ENCODE peak calls at places on chromosomes 3 and 15, in five cellular contexts. J is PC-3, I is MM.1S, N is keratinocyte, U is mammary epithelial cell. Y is an unnamed sample.

GRCh38 chr3:63351159-63352007 is 73.3 kb downstream of the SYNPR start:
- DNase-seq in J (peak; percentile 77), I (peak; percentile 66), N (peak; percentile 45), U (peak; percentile 46), Y (peak; percentile 87)

GRCh38 chr3:180382781-180383180 is 219.2 kb upstream of the TTC14 start:
- DNase-seq in J (no peak), I (no peak), N (no peak), U (no peak), Y (no peak)

GRCh38 chr15:61146643-61147230 is 82.4 kb downstream of the RORA start:
- DNase-seq in J (no peak), I (no peak), N (no peak), U (no peak), Y (no peak)

GRCh38 chr3:111691293-111691909 is 96.3 kb upstream of the ZBED2 start:
- DNase-seq in J (peak; percentile 73), I (peak; percentile 46), N (no peak), U (peak; percentile 40), Y (peak; percentile 79)

GRCh38 chr3:101381809-101382208 is 61.4 kb upstream of the IMPG2 start:
- DNase-seq in J (peak; percentile 76), I (peak; percentile 53), N (no peak), U (peak; percentile 21), Y (peak; percentile 67)

GRCh38 chr3:175741951-175742350 is 882.8 kb downstream of the NAALADL2 start:
- DNase-seq in J (peak; percentile 58), I (no peak), N (no peak), U (peak; percentile 24), Y (no peak)

GRCh38 chr15:85125056-85125661 is 143.5 kb downstream of the PDE8A start:
- DNase-seq in J (peak; percentile 79), I (no peak), N (peak; percentile 19), U (peak; percentile 41), Y (peak; percentile 58)

GRCh38 chr3:89260721-89261120 is 153.3 kb downstream of the EPHA3 start:
- DNase-seq in J (no peak), I (no peak), N (no peak), U (no peak), Y (no peak)

GRCh38 chr15:39776068-39776467 is 6.6 kb downstream of the FSIP1 start:
- DNase-seq in J (no peak), I (no peak), N (no peak), U (no peak), Y (no peak)

GRCh38 chr3:102741105-102741504 is 306.3 kb downstream of the ZPLD1 start:
- DNase-seq in J (peak; percentile 46), I (no peak), N (no peak), U (peak; percentile 0), Y (no peak)

GRCh38 chr15:43189296-43189695 is 4.1 kb downstream of the CCNDBP1 start:
- DNase-seq in J (no peak), I (no peak), N (no peak), U (no peak), Y (no peak)

GRCh38 chr15:98103570-98103969 is 143.1 kb downstream of the ARRDC4 start:
- DNase-seq in J (no peak), I (no peak), N (no peak), U (no peak), Y (no peak)

GRCh38 chr15:97875513-97876285 is 84.8 kb upstream of the ARRDC4 start:
- DNase-seq in J (no peak), I (no peak), N (no peak), U (no peak), Y (no peak)

GRCh38 chr15:33679065-33679464 is 289.2 kb upstream of the CHRM5 start:
- DNase-seq in J (no peak), I (no peak), N (no peak), U (no peak), Y (no peak)

GRCh38 chr15:29331071-29331470 is 61.4 kb upstream of the NSMCE3 start:
- DNase-seq in J (no peak), I (no peak), N (no peak), U (no peak), Y (no peak)

GRCh38 chr3:27079427-27080105 is 289.6 kb downstream of the NEK10 start:
- DNase-seq in J (no peak), I (no peak), N (no peak), U (no peak), Y (peak; percentile 19)

GRCh38 chr15:77974098-77974414 is 103.5 kb downstream of the TBC1D2B start:
- DNase-seq in J (no peak), I (no peak), N (no peak), U (no peak), Y (no peak)

GRCh38 chr3:13165576-13165975 is 92.3 kb upstream of the IQSEC1 start:
- DNase-seq in J (no peak), I (no peak), N (no peak), U (no peak), Y (no peak)

GRCh38 chr3:58900372-58900771 is 149.5 kb downstream of the CFAP20DC start:
- DNase-seq in J (no peak), I (no peak), N (no peak), U (no peak), Y (no peak)

GRCh38 chr15:41559489-41560177 is 621 bp downstream of the TYRO3 start:
- DNase-seq in J (peak; percentile 11), I (no peak), N (no peak), U (no peak), Y (peak; percentile 29)

GRCh38 chr15:90959894-90960293 is 5.2 kb downstream of the RCCD1 start:
- DNase-seq in J (no peak), I (no peak), N (no peak), U (no peak), Y (peak; percentile 20)

GRCh38 chr3:122961146-122961545 is 66.4 kb downstream of the SEMA5B start:
- DNase-seq in J (no peak), I (no peak), N (no peak), U (peak; percentile 37), Y (peak; percentile 44)
- H3K27me3 ChIP-seq in J (peaks cover 81% of the 10 kb centered on the region), I (no peaks in the 10 kb centered on the region), N (peaks cover 12% of the 10 kb centered on the region), U (peaks cover 3% of the 10 kb centered on the region), Y (peaks cover 61% of the 10 kb centered on the region)

GRCh38 chr15:92914103-92914499 is 14.0 kb downstream of the CHD2 start:
- DNase-seq in J (no peak), I (no peak), N (no peak), U (no peak), Y (no peak)
- H3K9ac ChIP-seq in J (no peak overlapping the region), I (no peak overlapping the region), N (no peak overlapping the region), U (peak overlapping the region; percentile 28), Y (peak overlapping the region; percentile 33)

GRCh38 chr3:50442940-50443579 is 60.4 kb downstream of the CACNA2D2 start:
- DNase-seq in J (no peak), I (no peak), N (no peak), U (no peak), Y (no peak)
- H3K27me3 ChIP-seq in J (no peaks in the 10 kb centered on the region), I (peaks cover 83% of the 10 kb centered on the region), N (peaks cover 3% of the 10 kb centered on the region), U (no peaks in the 10 kb centered on the region), Y (peaks cover 61% of the 10 kb centered on the region)

DNA sequence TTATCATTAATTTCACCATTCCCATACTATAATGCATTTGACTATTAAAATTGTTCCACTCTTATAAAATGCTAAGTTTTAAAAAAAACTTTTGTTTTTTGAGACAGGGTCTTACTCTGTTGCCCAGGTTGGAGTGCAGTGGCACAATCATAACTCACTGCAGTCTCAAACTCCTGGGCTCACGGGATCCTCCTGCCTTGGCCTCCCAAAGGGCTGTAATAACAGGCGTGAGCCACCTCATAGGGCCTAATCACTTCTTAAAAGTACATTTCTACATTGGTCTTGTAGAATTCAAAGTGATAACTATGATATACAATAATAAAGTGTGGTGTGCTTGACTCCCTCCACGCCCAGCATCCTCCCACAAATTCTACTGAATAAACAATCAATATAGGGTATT is 3.0 kb downstream of the DENND4A start:
- DNase-seq in J (no peak), I (no peak), N (no peak), U (no peak), Y (no peak)
- H3K9ac ChIP-seq in J (no peak overlapping the region), I (no peak overlapping the region), N (no peak overlapping the region), U (no peak overlapping the region), Y (no peak overlapping the region)

GRCh38 chr3:66199089-66199473 is 21.7 kb upstream of the SLC25A26 start:
- DNase-seq in J (no peak), I (no peak), N (no peak), U (no peak), Y (no peak)

GRCh38 chr3:66200147-66200546 is 20.7 kb upstream of the SLC25A26 start:
- DNase-seq in J (no peak), I (no peak), N (no peak), U (peak; percentile 24), Y (no peak)

GRCh38 chr3:66200786-66201185 is 20.0 kb upstream of the SLC25A26 start:
- DNase-seq in J (no peak), I (no peak), N (no peak), U (peak; percentile 17), Y (no peak)

GRCh38 chr3:66196633-66197032 is 24.2 kb upstream of the SLC25A26 start:
- DNase-seq in J (peak; percentile 12), I (no peak), N (no peak), U (no peak), Y (peak; percentile 56)

GRCh38 chr3:66198437-66199088 is 22.2 kb upstream of the SLC25A26 start:
- DNase-seq in J (no peak), I (no peak), N (no peak), U (no peak), Y (no peak)
- H3K27me3 ChIP-seq in J (no peaks in the 10 kb centered on the region), I (no peaks in the 10 kb centered on the region), N (peaks cover 8% of the 10 kb centered on the region), U (no peaks in the 10 kb centered on the region), Y (no peaks in the 10 kb centered on the region)

DNA sequence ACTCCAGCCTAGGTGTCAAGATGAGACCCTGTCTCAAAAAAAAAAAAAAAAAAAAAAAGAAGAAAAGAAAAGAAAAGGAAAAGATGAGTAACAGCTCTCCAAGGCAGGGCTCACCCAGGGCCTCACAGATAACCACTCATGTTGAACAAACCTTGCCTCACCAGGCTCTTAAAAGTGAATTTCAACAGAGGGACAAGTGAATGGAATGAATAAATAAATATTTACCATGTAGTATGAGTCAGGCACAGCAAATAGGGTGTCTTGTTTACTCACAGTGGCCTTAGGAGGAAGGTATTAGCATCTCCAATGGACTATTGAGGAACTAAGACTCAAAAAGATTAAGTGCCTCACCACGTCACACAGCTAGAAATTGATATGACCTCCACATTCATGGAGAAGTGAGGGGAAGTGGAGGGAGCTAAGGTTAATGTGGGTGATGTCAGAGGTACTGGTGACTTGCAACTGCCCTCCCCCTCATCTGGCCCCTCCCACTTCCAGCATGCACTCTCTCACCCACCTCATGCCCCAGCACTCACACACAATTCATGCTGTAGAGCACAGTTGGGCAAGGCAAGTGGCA is 255.5 kb downstream of the UACA start:
- DNase-seq in J (peak; percentile 97), I (no peak), N (no peak), U (peak; percentile 28), Y (peak; percentile 49)
- H3K9ac ChIP-seq in J (peak overlapping the region; percentile 89), I (no peak overlapping the region), N (no peak overlapping the region), U (no peak overlapping the region), Y (no peak overlapping the region)

DNA sequence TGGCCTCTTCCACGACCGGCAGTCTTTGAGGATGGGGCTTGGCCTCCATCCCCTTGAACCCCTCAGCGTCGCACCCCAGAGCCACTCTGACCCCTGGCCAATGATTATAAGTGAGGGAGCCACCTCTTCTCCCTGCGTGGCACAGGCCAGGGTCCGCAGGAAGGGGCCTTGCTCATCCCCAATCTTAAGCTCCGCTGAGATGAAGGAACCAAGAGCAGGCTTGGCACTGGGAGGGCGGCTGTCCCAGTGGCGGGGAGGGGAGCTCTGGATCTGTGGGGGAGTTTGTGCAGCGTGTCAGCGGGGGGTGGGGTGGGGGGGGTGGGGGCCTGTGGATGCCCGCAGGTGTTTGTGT is 13.8 kb upstream of the ADPGK start:
- DNase-seq in J (no peak), I (no peak), N (no peak), U (no peak), Y (no peak)
- H3K27me3 ChIP-seq in J (peaks cover 18% of the 10 kb centered on the region), I (no peaks in the 10 kb centered on the region), N (peaks cover 12% of the 10 kb centered on the region), U (no peaks in the 10 kb centered on the region), Y (no peaks in the 10 kb centered on the region)